ENCODE peak calls at places on chromosomes 11 and 22, in six cellular contexts. Q is endothelial cell of umbilical vein, V is Caco-2, K is Panc1, B is fibroblast of lung, R is stomach. E is an unnamed sample.

GRCh38 chr22:32378703-32379272 is 21.1 kb downstream of the RFPL3 start:
- DNase-seq in V (peak; percentile 68), B (peak; percentile 12), R (no peak), K (no peak), Q (peak; percentile 62), E (peak; percentile 29)

GRCh38 chr11:125871391-125872137 is 15.9 kb upstream of the HYLS1 start:
- DNase-seq in B (peak; percentile 22), V (peak; percentile 63), Q (peak; percentile 53), R (peak; percentile 37), K (no peak), E (peak; percentile 25)

GRCh38 chr22:46763051-46763705 is 728 bp downstream of the TBC1D22A start:
- DNase-seq in R (no peak), V (no peak), B (no peak), K (no peak), Q (peak; percentile 34), E (no peak)

GRCh38 chr22:42596376-42596775 is 18.3 kb downstream of the POLDIP3 start:
- DNase-seq in K (no peak), B (no peak), R (no peak), V (no peak), Q (no peak), E (no peak)

GRCh38 chr11:131694526-131695424 is 324.4 kb downstream of the NTM start:
- DNase-seq in B (peak; percentile 64), K (peak; percentile 22), Q (peak; percentile 75), V (peak; percentile 90), R (peak; percentile 79), E (peak; percentile 70)

GRCh38 chr11:75212463-75212862 is 28.1 kb upstream of the TPBGL start:
- DNase-seq in V (no peak), B (no peak), Q (no peak), R (no peak), K (no peak), E (no peak)

GRCh38 chr11:120337896-120338840 is 2.0 kb downstream of the ARHGEF12 start:
- DNase-seq in B (no peak), R (no peak), Q (peak; percentile 73), V (peak; percentile 29), K (no peak), E (no peak)

GRCh38 chr11:119363874-119364590 is 17.5 kb downstream of the USP2 start:
- DNase-seq in V (peak; percentile 92), K (no peak), B (peak; percentile 20), Q (peak; percentile 39), R (peak; percentile 70), E (no peak)

GRCh38 chr11:70424765-70425164 is 26.4 kb downstream of the CTTN start:
- DNase-seq in B (no peak), K (no peak), R (no peak), V (no peak), Q (no peak), E (no peak)

GRCh38 chr11:74849525-74850391 is 99.1 kb downstream of the XRRA1 start:
- DNase-seq in K (no peak), B (peak; percentile 81), R (no peak), Q (no peak), V (peak; percentile 81), E (peak; percentile 72)

GRCh38 chr11:4607111-4607510 is 920 bp downstream of the TRIM68 start:
- DNase-seq in K (no peak), B (peak; percentile 23), Q (peak; percentile 50), R (no peak), V (no peak), E (no peak)

GRCh38 chr22:42365337-42365865 is 66.8 kb downstream of the NFAM1 start:
- DNase-seq in R (no peak), B (peak; percentile 15), Q (no peak), V (no peak), K (no peak), E (no peak)

GRCh38 chr22:39182478-39183030 is 30.1 kb upstream of the CBX7 start:
- DNase-seq in Q (no peak), R (no peak), K (no peak), B (peak; percentile 36), V (no peak), E (no peak)

GRCh38 chr11:128853556-128853955 is 13.5 kb downstream of the KCNJ1 start:
- DNase-seq in R (no peak), B (no peak), Q (no peak), K (no peak), V (no peak), E (no peak)

GRCh38 chr22:30833328-30833727 is 135.2 kb downstream of the MORC2 start:
- DNase-seq in V (no peak), B (no peak), K (no peak), R (peak; percentile 26), Q (no peak), E (no peak)

GRCh38 chr22:48594757-48595510 is 1232.7 kb downstream of the BRD1 start:
- DNase-seq in V (no peak), R (no peak), B (no peak), K (no peak), Q (no peak), E (no peak)

DNA sequence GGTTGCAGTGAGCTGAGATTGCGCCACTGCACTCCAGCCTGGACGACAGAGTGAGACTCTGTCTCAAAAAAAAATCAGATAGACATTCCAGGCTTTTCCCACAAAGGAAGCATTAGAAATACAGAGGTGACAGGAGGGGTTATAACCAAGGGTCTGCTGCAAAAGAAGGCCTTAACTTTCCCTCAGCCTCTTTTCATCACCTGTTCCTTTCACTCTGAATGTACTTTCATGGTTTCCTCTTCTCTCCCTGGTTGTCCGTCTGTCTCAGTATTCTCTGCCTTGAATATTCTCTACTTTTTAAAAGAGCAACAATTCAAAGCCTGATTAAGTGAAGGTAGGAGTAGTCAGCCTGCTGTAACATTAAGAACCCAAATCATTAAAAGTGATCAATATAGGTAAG is 50.2 kb downstream of the CELF1 start:
- DNase-seq in V (no peak), R (no peak), Q (no peak), B (no peak), K (no peak), E (no peak)
- TF ChIP-seq CTCF in V (no peak), R (no peak), Q (no peak), B (no peak), K (no peak), E (no peak)

DNA sequence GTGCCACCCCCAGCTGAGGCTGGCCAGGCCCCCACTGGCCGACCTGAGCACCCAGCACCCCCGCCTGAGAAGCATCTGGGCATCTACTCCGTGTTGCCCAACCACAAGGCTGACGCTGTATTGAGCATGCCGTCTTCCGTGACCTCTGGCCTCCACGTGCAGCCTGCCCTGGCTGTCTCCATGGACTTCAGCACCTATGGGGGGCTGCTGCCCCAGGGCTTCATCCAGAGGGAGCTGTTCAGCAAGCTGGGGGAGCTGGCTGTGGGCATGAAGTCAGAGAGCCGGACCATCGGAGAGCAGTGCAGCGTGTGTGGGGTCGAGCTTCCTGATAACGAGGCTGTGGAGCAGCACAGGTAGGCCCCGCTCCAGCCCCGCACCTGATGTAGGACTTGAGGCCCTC is 4.7 kb downstream of the ZBTB16 start:
- DNase-seq in B (no peak), K (no peak), R (no peak), Q (no peak), V (no peak), E (no peak)
- H3K4me3 ChIP-seq in B (no peak overlapping the region), K (no peak overlapping the region), R (peak overlapping the region; percentile 93), Q (no peak overlapping the region), V (no peak overlapping the region), E (no peak overlapping the region)

GRCh38 chr11:43601511-43601910 is 79.0 kb upstream of the HSD17B12 start:
- DNase-seq in Q (no peak), V (no peak), B (no peak), K (no peak), R (no peak), E (no peak)
- H3K27me3 ChIP-seq in Q (peaks cover 20% of the 10 kb centered on the region), V (no peaks in the 10 kb centered on the region), B (peaks cover 3% of the 10 kb centered on the region), K (peaks cover 2% of the 10 kb centered on the region), R (no peaks in the 10 kb centered on the region), E (no peaks in the 10 kb centered on the region)

GRCh38 chr11:64641596-64642417 is 50.8 kb downstream of the SLC22A12 start:
- DNase-seq in R (no peak), Q (no peak), V (no peak), K (no peak), B (no peak), E (no peak)
- TF ChIP-seq CTCF in R (no peak), Q (no peak), V (no peak), K (no peak), B (no peak), E (no peak)

GRCh38 chr11:94494200-94494545 is 389 bp downstream of the ANKRD49 start:
- DNase-seq in V (no peak), Q (no peak), B (no peak), K (no peak), R (no peak), E (no peak)
- H3K4me3 ChIP-seq in V (peak overlapping the region; percentile 59), Q (peak overlapping the region; percentile 91), B (peak overlapping the region; percentile 90), K (peak overlapping the region; percentile 95), R (peak overlapping the region; percentile 82), E (peak overlapping the region; percentile 84)